ENCODE peak calls at places on chromosomes 2 and 18, in seven cellular contexts. S, U, V, F, E, G and D are unnamed samples.

GRCh38 chr18:57231846-57232245 is 85.0 kb downstream of the BOD1L2 start:
- DNase-seq in S (no peak), U (no peak), V (no peak), F (no peak), E (no peak), G (no peak), D (no peak)

GRCh38 chr18:23752796-23753195 is 63.5 kb downstream of the LAMA3 start:
- DNase-seq in S (no peak), U (no peak), V (no peak), F (peak), E (peak), G (peak), D (no peak)

GRCh38 chr2:85768713-85769112 is 14.9 kb downstream of the ATOH8 start:
- DNase-seq in S (no peak), U (no peak), V (peak), F (peak), E (peak), G (peak), D (no peak)

GRCh38 chr2:62919041-62919440 is 131.6 kb upstream of the OTX1 start:
- DNase-seq in S (no peak), U (no peak), V (no peak), F (no peak), E (no peak), G (no peak), D (no peak)

GRCh38 chr2:170514140-170514539 is 201.0 kb upstream of the SP5 start:
- DNase-seq in S (no peak), U (no peak), V (no peak), F (no peak), E (no peak), G (no peak), D (no peak)

GRCh38 chr18:50080932-50081560 is 113.9 kb downstream of the MYO5B start:
- DNase-seq in S (peak), U (peak), V (no peak), F (peak), E (peak), G (no peak), D (no peak)

GRCh38 chr2:142682528-142682927 is 194.9 kb upstream of the KYNU start:
- DNase-seq in S (peak), U (peak), V (no peak), F (peak), E (no peak), G (peak), D (no peak)

GRCh38 chr2:95323347-95324155 is 26.4 kb downstream of the KCNIP3 start:
- DNase-seq in S (no peak), U (peak), V (peak), F (peak), E (peak), G (peak), D (no peak)

GRCh38 chr2:63834401-63834800 is 7.3 kb upstream of the UGP2 start:
- DNase-seq in S (no peak), U (no peak), V (no peak), F (no peak), E (no peak), G (no peak), D (no peak)

GRCh38 chr2:144801766-144802165 is 281.8 kb upstream of the ZEB2 start:
- DNase-seq in S (peak), U (no peak), V (peak), F (peak), E (no peak), G (peak), D (peak)

GRCh38 chr2:197866449-197866848 is 62.1 kb downstream of the PLCL1 start:
- DNase-seq in S (no peak), U (no peak), V (no peak), F (no peak), E (no peak), G (no peak), D (no peak)

GRCh38 chr18:30177056-30177455 is 865.5 kb downstream of the DSC3 start:
- DNase-seq in S (peak), U (no peak), V (no peak), F (peak), E (no peak), G (peak), D (no peak)

GRCh38 chr18:35335861-35336260 is 8.4 kb downstream of the ZNF24 start:
- DNase-seq in S (no peak), U (no peak), V (no peak), F (no peak), E (no peak), G (no peak), D (no peak)

GRCh38 chr18:48167901-48168300 is 237.4 kb upstream of the SMAD2 start:
- DNase-seq in S (no peak), U (peak), V (no peak), F (no peak), E (peak), G (no peak), D (no peak)

GRCh38 chr2:236632295-236633218 is 62.9 kb downstream of the ACKR3 start:
- DNase-seq in S (no peak), U (no peak), V (no peak), F (no peak), E (no peak), G (no peak), D (no peak)

GRCh38 chr2:66017763-66018162 is 417.2 kb upstream of the MEIS1 start:
- DNase-seq in S (no peak), U (no peak), V (no peak), F (no peak), E (no peak), G (no peak), D (no peak)
- TF ChIP-seq EZH2 in S (no peak), U (no peak), V (no peak), F (no peak), E (no peak), G (no peak), D (no peak)

GRCh38 chr2:216696751-216697560 is 1.6 kb upstream of the IGFBP5 start:
- DNase-seq in S (peak), U (no peak), V (peak), F (peak), E (peak), G (peak), D (no peak)
- TF ChIP-seq EZH2 in S (no peak), U (no peak), V (no peak), F (no peak), E (no peak), G (no peak), D (no peak)

GRCh38 chr2:241950878-241951331 is 81.4 kb downstream of the RTP5 start:
- DNase-seq in S (peak), U (peak), V (peak), F (peak), E (peak), G (peak), D (no peak)
- TF ChIP-seq EZH2 in S (no peak), U (no peak), V (no peak), F (no peak), E (no peak), G (no peak), D (no peak)

DNA sequence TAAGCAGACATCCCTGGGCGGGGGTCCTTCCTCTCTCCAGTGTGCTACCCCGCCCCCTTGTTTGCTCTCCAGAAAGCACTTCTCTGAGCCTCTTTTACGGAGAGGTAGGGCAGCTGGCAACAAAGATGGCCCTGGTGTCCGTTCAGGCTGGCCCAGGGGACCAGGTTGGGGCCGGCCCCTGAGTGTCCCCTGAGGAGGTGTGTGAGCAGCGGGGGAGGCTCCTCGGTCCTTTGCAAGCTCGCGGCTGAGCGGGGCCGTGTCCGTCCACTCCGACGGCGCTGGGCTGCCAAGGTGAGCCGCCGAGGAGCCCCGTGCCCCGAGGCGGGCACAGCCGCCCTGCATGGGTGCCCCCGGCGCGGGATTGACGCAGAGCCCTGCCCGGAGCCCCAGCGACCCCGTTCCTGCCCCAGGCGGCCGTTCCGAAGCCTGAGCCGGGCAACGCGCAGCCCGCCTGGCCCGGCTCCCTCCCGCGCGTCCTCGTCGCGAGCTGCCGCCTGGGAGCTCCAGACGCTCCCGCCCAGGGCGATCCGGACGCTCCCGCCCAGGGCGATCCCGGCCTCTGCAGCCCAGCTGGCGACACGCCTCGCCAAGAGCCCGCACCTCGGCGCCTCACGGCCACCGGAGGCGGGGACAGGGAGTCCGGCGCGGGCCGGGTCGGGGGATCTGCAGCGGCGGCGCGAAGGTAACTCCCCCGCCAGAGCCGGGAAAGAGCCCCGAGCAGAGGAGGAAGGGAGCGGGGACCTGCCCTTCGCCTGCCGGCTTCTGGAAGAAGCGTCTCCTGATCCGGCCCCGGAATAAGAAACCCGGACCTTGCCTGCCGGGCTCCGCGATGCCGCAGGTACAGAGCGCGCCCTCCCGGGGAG is at the start of gene PROKR1:
- DNase-seq in S (peak), U (no peak), V (peak), F (peak), E (peak), G (peak), D (no peak)
- TF ChIP-seq EZH2 in S (peak), U (peak), V (no peak), F (peak), E (peak), G (no peak), D (no peak)